ENCODE peak calls at places on chromosomes 12 and 14, in six cellular contexts. P is thoracic aorta, R is H9, G is suprapubic skin, J is choroid plexus epithelial cell, E is fibroblast of pulmonary artery. V is an unnamed sample.

GRCh38 chr14:89787525-89787924 is 167.0 kb downstream of the EFCAB11 start:
- DNase-seq in P (no peak), R (no peak), G (no peak), J (peak), E (no peak), V (no peak)

GRCh38 chr12:49974231-49974675 is 1.5 kb downstream of the AQP6 start:
- DNase-seq in P (no peak), R (peak), G (no peak), J (peak), E (peak), V (peak)

GRCh38 chr12:38160318-38161122 is 156.1 kb upstream of the ALG10B start:
- DNase-seq in P (no peak), R (no peak), G (no peak), J (no peak), E (no peak), V (no peak)

GRCh38 chr12:51371295-51371953 is 19.8 kb downstream of the GALNT6 start:
- DNase-seq in P (peak), R (peak), G (no peak), J (peak), E (peak), V (peak)

GRCh38 chr12:89636054-89636775 is 72.4 kb downstream of the ATP2B1 start:
- DNase-seq in P (no peak), R (no peak), G (no peak), J (peak), E (no peak), V (no peak)

GRCh38 chr14:50082784-50083466 is 33.4 kb downstream of the VCPKMT start:
- DNase-seq in P (no peak), R (no peak), G (no peak), J (peak), E (no peak), V (no peak)

GRCh38 chr12:44816446-44817017 is 59.6 kb downstream of the NELL2 start:
- DNase-seq in P (no peak), R (no peak), G (no peak), J (no peak), E (no peak), V (no peak)

GRCh38 chr12:107474639-107475539 is 210.7 kb upstream of the PWP1 start:
- DNase-seq in P (no peak), R (no peak), G (no peak), J (peak), E (no peak), V (no peak)

GRCh38 chr14:100440758-100441203 is 117.6 kb downstream of the SLC25A47 start:
- DNase-seq in P (no peak), R (no peak), G (no peak), J (peak), E (peak), V (peak)

GRCh38 chr12:50117057-50117622 is 5.1 kb downstream of the COX14 start:
- DNase-seq in P (no peak), R (no peak), G (no peak), J (no peak), E (no peak), V (no peak)

GRCh38 chr12:23771230-23771949 is 178.1 kb downstream of the SOX5 start:
- DNase-seq in P (peak), R (no peak), G (no peak), J (no peak), E (peak), V (peak)

GRCh38 chr14:30417121-30417520 is 141.8 kb upstream of the G2E3 start:
- DNase-seq in P (no peak), R (no peak), G (no peak), J (peak), E (peak), V (no peak)

GRCh38 chr14:89256951-89257350 is 160.1 kb downstream of the FOXN3 start:
- DNase-seq in P (no peak), R (no peak), G (no peak), J (no peak), E (no peak), V (no peak)

GRCh38 chr12:4386756-4387155 is 7.2 kb upstream of the FGF23 start:
- DNase-seq in P (no peak), R (peak), G (no peak), J (no peak), E (no peak), V (no peak)

GRCh38 chr14:103541944-103542544 is 13.0 kb downstream of the TRMT61A start:
- DNase-seq in P (no peak), R (no peak), G (no peak), J (no peak), E (no peak), V (no peak)

GRCh38 chr12:93125126-93125525 is 196.0 kb upstream of the EEA1 start:
- DNase-seq in P (no peak), R (no peak), G (no peak), J (no peak), E (no peak), V (peak)

GRCh38 chr12:2129076-2129475 is 76.3 kb downstream of the CACNA1C start:
- DNase-seq in P (no peak), R (no peak), G (no peak), J (no peak), E (no peak), V (peak)

GRCh38 chr14:99884834-99885648 is 91.8 kb downstream of the EML1 start:
- DNase-seq in P (no peak), R (no peak), G (no peak), J (peak), E (peak), V (peak)

GRCh38 chr12:9727813-9728212 is 5.1 kb downstream of the CLECL1 start:
- DNase-seq in P (no peak), R (no peak), G (no peak), J (no peak), E (no peak), V (no peak)

GRCh38 chr14:36942522-36943245 is 229.7 kb downstream of the SLC25A21 start:
- DNase-seq in P (no peak), R (no peak), G (no peak), J (peak), E (peak), V (peak)

GRCh38 chr14:104435147-104436046 is 144.2 kb upstream of the C14orf180 start:
- DNase-seq in P (no peak), R (peak), G (peak), J (no peak), E (no peak), V (no peak)

GRCh38 chr14:105153739-105154475 is 14.7 kb downstream of the JAG2 start:
- DNase-seq in P (no peak), R (no peak), G (no peak), J (no peak), E (no peak), V (no peak)

GRCh38 chr12:25962932-25963525 is 4.5 kb downstream of the RASSF8 start:
- DNase-seq in P (no peak), R (no peak), G (no peak), J (peak), E (peak), V (peak)

GRCh38 chr14:90491868-90492560 is 95.2 kb downstream of the CALM1 start:
- DNase-seq in P (no peak), R (no peak), G (no peak), J (no peak), E (peak), V (no peak)

GRCh38 chr12:73321776-73322175 is 1049.6 kb downstream of the TRHDE start:
- DNase-seq in P (no peak), R (no peak), G (no peak), J (no peak), E (no peak), V (no peak)

GRCh38 chr12:85765443-85765842 is 70.8 kb downstream of the RASSF9 start:
- DNase-seq in P (no peak), R (no peak), G (no peak), J (no peak), E (no peak), V (no peak)

GRCh38 chr12:113055594-113056380 is 743 bp upstream of the DTX1 start:
- DNase-seq in P (no peak), R (no peak), G (no peak), J (no peak), E (no peak), V (no peak)

GRCh38 chr12:54232790-54233189 is 44.0 kb upstream of the SMUG1 start:
- DNase-seq in P (no peak), R (no peak), G (no peak), J (peak), E (peak), V (peak)

GRCh38 chr12:93370947-93371346 is 6.8 kb upstream of the NUDT4 start:
- DNase-seq in P (no peak), R (peak), G (no peak), J (no peak), E (no peak), V (no peak)

GRCh38 chr12:122304924-122305323 is 38.6 kb upstream of the VPS33A start:
- DNase-seq in P (no peak), R (no peak), G (no peak), J (no peak), E (no peak), V (no peak)

GRCh38 chr12:40580346-40580745 is 111.9 kb upstream of the CNTN1 start:
- DNase-seq in P (no peak), R (no peak), G (no peak), J (no peak), E (no peak), V (no peak)

GRCh38 chr12:110743571-110744093 is 941 bp upstream of the PPP1CC start:
- DNase-seq in P (no peak), R (peak), G (peak), J (peak), E (peak), V (peak)

GRCh38 chr12:2739832-2740641 is 54.7 kb upstream of the FKBP4 start:
- DNase-seq in P (no peak), R (peak), G (no peak), J (peak), E (peak), V (peak)

GRCh38 chr12:65306603-65307501 is 28.4 kb downstream of the MSRB3 start:
- DNase-seq in P (no peak), R (peak), G (no peak), J (peak), E (peak), V (peak)

GRCh38 chr12:104055686-104056388 is 5.8 kb upstream of the GLT8D2 start:
- DNase-seq in P (no peak), R (no peak), G (no peak), J (peak), E (peak), V (peak)

GRCh38 chr14:64643709-64644108 is 60.5 kb upstream of the PLEKHG3 start:
- DNase-seq in P (no peak), R (no peak), G (no peak), J (no peak), E (no peak), V (no peak)

GRCh38 chr14:95577067-95577800 is 42.4 kb downstream of the GLRX5 start:
- DNase-seq in P (no peak), R (no peak), G (no peak), J (no peak), E (no peak), V (no peak)

GRCh38 chr12:123062682-123063426 is 82.4 kb downstream of the ARL6IP4 start:
- DNase-seq in P (peak), R (no peak), G (peak), J (peak), E (peak), V (peak)

GRCh38 chr14:81519200-81519998 is 14.3 kb downstream of the SEL1L start:
- DNase-seq in P (no peak), R (no peak), G (no peak), J (peak), E (peak), V (no peak)

DNA sequence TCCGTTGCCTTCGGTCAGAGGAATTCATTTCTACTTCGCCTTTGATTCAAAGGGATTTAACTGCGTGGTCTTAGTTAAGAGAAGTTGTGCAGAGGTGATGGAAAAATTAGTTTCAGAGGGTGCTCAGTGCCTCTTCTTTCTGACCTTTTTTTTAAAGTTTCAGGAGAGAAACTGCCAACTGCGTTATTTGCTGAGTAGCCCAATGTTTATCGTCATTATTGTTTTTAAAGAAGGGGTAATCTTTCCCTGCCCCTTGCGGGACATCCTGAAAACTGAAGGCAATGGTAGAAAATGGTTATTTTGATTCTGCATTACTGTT is 11.0 kb downstream of the OTX2 start:
- DNase-seq in P (no peak), R (no peak), G (no peak), J (no peak), E (no peak), V (no peak)
- TF ChIP-seq CTCF in P (no peak), R (no peak), G (no peak), J (no peak), E (no peak), V (no peak)

DNA sequence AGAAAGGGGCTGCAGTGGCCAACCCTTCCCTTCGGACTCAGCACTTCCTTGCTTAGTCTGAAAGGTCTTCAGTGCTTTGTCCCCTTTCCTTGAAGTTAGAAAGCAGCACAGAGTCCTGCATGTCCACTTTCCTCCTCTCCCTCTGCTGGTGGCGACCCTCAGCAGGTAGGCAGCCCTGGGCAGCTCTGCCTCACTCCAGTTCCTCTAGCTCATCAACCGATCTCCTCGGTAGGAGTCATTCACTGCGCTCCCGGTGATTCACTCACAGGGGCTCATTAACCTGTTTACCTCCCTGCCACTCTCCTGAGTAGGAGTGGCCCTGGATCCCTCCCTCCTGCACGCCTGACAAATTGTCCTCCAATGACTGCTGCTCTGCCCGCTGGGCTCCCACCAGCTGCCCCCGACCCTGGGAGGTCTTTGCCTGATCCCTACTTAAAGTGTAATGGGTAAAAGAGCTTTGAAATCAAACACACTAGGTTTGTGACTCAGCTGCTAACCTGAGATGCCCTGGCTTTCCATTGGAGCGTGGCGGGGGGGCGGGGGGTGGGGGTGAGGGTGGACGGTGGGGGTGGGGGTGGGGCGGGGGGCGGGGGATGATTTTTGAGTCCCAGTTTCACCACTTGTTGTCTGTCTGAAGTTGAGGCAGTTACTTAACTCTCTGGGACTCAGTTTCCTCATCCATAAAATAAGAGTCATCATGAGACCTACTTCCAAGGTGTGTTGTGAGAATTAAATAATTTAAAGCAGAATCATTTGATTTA is 4.2 kb downstream of the SCNN1A start:
- DNase-seq in P (no peak), R (peak), G (no peak), J (peak), E (peak), V (no peak)
- TF ChIP-seq CTCF in P (no peak), R (peak), G (no peak), J (peak), E (peak), V (peak)

GRCh38 chr14:93693914-93694313 is 94.4 kb downstream of the PRIMA1 start:
- DNase-seq in P (no peak), R (no peak), G (no peak), J (no peak), E (no peak), V (no peak)

GRCh38 chr14:93686313-93686712 is 102.0 kb downstream of the PRIMA1 start:
- DNase-seq in P (no peak), R (no peak), G (no peak), J (no peak), E (no peak), V (no peak)

GRCh38 chr14:93688794-93689193 is 99.5 kb downstream of the PRIMA1 start:
- DNase-seq in P (no peak), R (no peak), G (no peak), J (no peak), E (no peak), V (no peak)

GRCh38 chr14:93688239-93688666 is 100.0 kb downstream of the PRIMA1 start:
- DNase-seq in P (no peak), R (peak), G (no peak), J (no peak), E (no peak), V (no peak)

GRCh38 chr14:93691042-93691780 is 97.1 kb downstream of the PRIMA1 start:
- DNase-seq in P (no peak), R (no peak), G (no peak), J (no peak), E (no peak), V (no peak)
- TF ChIP-seq CTCF in P (no peak), R (peak), G (no peak), J (no peak), E (no peak), V (no peak)

GRCh38 chr12:6229224-6229748 is 29.1 kb downstream of the CD9 start:
- DNase-seq in P (no peak), R (no peak), G (no peak), J (no peak), E (no peak), V (no peak)
- TF ChIP-seq CTCF in P (no peak), R (no peak), G (no peak), J (no peak), E (no peak), V (no peak)

GRCh38 chr12:120234643-120235368 is 30.7 kb downstream of the PXN start:
- DNase-seq in P (peak), R (peak), G (peak), J (peak), E (peak), V (peak)
- TF ChIP-seq CTCF in P (peak), R (peak), G (peak), J (peak), E (peak), V (peak)

GRCh38 chr12:18549598-18549997 is 188.2 kb downstream of the PLCZ1 start:
- DNase-seq in P (no peak), R (peak), G (no peak), J (no peak), E (no peak), V (no peak)
- TF ChIP-seq CTCF in P (no peak), R (peak), G (no peak), J (peak), E (no peak), V (no peak)